ENCODE peak calls at places on chromosomes 13 and 19, in seven cellular contexts. K, W, P, V, S, L and M are unnamed samples. For H3K4me1, the result is how much of the 10 kb centered on the place peaks cover.

GRCh38 chr19:6730153-6730804 is 7.1 kb downstream of the GPR108 start:
- DNase-seq in K (peak), W (no peak), P (no peak), V (no peak), S (no peak), L (no peak), M (peak)

GRCh38 chr19:49805822-49806612 is 7.1 kb downstream of the FUZ start:
- DNase-seq in K (no peak), W (no peak), P (no peak), V (no peak), S (no peak), L (no peak), M (no peak)

GRCh38 chr13:107447591-107447990 is 767.7 kb downstream of the LIG4 start:
- DNase-seq in K (no peak), W (no peak), P (no peak), V (no peak), S (no peak), L (no peak), M (no peak)

GRCh38 chr13:106376411-106377112 is 158.9 kb downstream of the EFNB2 start:
- DNase-seq in K (peak), W (peak), P (no peak), V (no peak), S (no peak), L (peak), M (peak)

GRCh38 chr13:69912576-69913074 is 195.0 kb upstream of the ATXN8OS start:
- DNase-seq in K (no peak), W (no peak), P (no peak), V (no peak), S (no peak), L (no peak), M (peak)

GRCh38 chr19:49497047-49497789 is 984 bp downstream of the RPS11 start:
- DNase-seq in K (peak), W (peak), P (peak), V (peak), S (peak), L (no peak), M (peak)

GRCh38 chr13:50850445-50850844 is 7.0 kb upstream of the DLEU7 start:
- DNase-seq in K (no peak), W (no peak), P (no peak), V (no peak), S (no peak), L (no peak), M (no peak)

GRCh38 chr13:20684535-20684934 is 19.0 kb upstream of the IL17D start:
- DNase-seq in K (no peak), W (no peak), P (no peak), V (no peak), S (no peak), L (peak), M (no peak)

GRCh38 chr19:41166888-41167804 is 25.9 kb upstream of the CYP2S1 start:
- DNase-seq in K (no peak), W (no peak), P (no peak), V (no peak), S (no peak), L (no peak), M (no peak)

GRCh38 chr19:55520691-55521292 is 16.1 kb downstream of the SBK2 start:
- DNase-seq in K (no peak), W (no peak), P (no peak), V (no peak), S (no peak), L (no peak), M (no peak)

GRCh38 chr13:93947651-93948050 is 531.8 kb downstream of the DCT start:
- DNase-seq in K (no peak), W (no peak), P (no peak), V (no peak), S (no peak), L (no peak), M (no peak)

GRCh38 chr19:1752009-1752756 is 1.1 kb upstream of the ONECUT3 start:
- DNase-seq in K (no peak), W (no peak), P (no peak), V (no peak), S (no peak), L (no peak), M (no peak)

GRCh38 chr13:114063545-114064515 is 68.6 kb downstream of the RASA3 start:
- DNase-seq in K (peak), W (peak), P (no peak), V (no peak), S (no peak), L (peak), M (no peak)

GRCh38 chr13:96898212-96898611 is 96.1 kb downstream of the OXGR1 start:
- DNase-seq in K (peak), W (peak), P (no peak), V (no peak), S (no peak), L (peak), M (no peak)

GRCh38 chr19:54430306-54431254 is 15.3 kb downstream of the TTYH1 start:
- DNase-seq in K (no peak), W (no peak), P (peak), V (no peak), S (peak), L (no peak), M (peak)

GRCh38 chr19:2477732-2478191 is 1.8 kb downstream of the GADD45B start:
- DNase-seq in K (no peak), W (no peak), P (no peak), V (no peak), S (no peak), L (no peak), M (no peak)

GRCh38 chr19:52734340-52734892 is 428 bp downstream of the ZNF611 start:
- DNase-seq in K (no peak), W (peak), P (peak), V (no peak), S (no peak), L (no peak), M (peak)

GRCh38 chr13:67416047-67416925 is 186.2 kb upstream of the PCDH9 start:
- DNase-seq in K (no peak), W (peak), P (no peak), V (no peak), S (no peak), L (peak), M (peak)

GRCh38 chr19:42224940-42225717 is 5.0 kb downstream of the ZNF526 start:
- DNase-seq in K (no peak), W (no peak), P (no peak), V (no peak), S (no peak), L (no peak), M (no peak)

GRCh38 chr19:22532388-22533310 is 101.5 kb upstream of the ZNF492 start:
- DNase-seq in K (peak), W (no peak), P (peak), V (no peak), S (no peak), L (no peak), M (no peak)

GRCh38 chr13:23980160-23980551 is 82.9 kb upstream of the C1QTNF9B start:
- DNase-seq in K (peak), W (peak), P (peak), V (peak), S (peak), L (peak), M (peak)

GRCh38 chr13:33172400-33172799 is 113.2 kb downstream of the STARD13 start:
- DNase-seq in K (no peak), W (no peak), P (no peak), V (no peak), S (no peak), L (no peak), M (no peak)

GRCh38 chr13:52034616-52035226 is 10.2 kb downstream of the UTP14C start:
- DNase-seq in K (no peak), W (no peak), P (no peak), V (no peak), S (no peak), L (no peak), M (no peak)

GRCh38 chr13:63910406-63910957 is 2494.8 kb upstream of the PCDH20 start:
- DNase-seq in K (no peak), W (no peak), P (no peak), V (no peak), S (no peak), L (peak), M (peak)

GRCh38 chr13:28059214-28059613 is 41.2 kb downstream of the FLT3 start:
- DNase-seq in K (no peak), W (peak), P (no peak), V (no peak), S (peak), L (no peak), M (peak)

GRCh38 chr13:28488376-28489005 is 6.4 kb downstream of the FLT1 start:
- DNase-seq in K (no peak), W (no peak), P (no peak), V (no peak), S (no peak), L (no peak), M (no peak)

GRCh38 chr19:50432658-50433057 is at the start of gene MYBPC2:
- DNase-seq in K (no peak), W (no peak), P (no peak), V (no peak), S (no peak), L (no peak), M (peak)

GRCh38 chr19:31810536-31811109 is 461.4 kb upstream of the TSHZ3 start:
- DNase-seq in K (no peak), W (no peak), P (no peak), V (no peak), S (no peak), L (no peak), M (no peak)

GRCh38 chr19:50550594-50550966 is 17.7 kb downstream of the LRRC4B start:
- DNase-seq in K (no peak), W (no peak), P (no peak), V (no peak), S (no peak), L (no peak), M (no peak)

GRCh38 chr19:51398096-51398704 is 7.8 kb upstream of the C19orf84 start:
- DNase-seq in K (no peak), W (no peak), P (no peak), V (no peak), S (no peak), L (no peak), M (no peak)

GRCh38 chr13:105471683-105472082 is 1063.8 kb downstream of the EFNB2 start:
- DNase-seq in K (no peak), W (no peak), P (no peak), V (no peak), S (no peak), L (peak), M (no peak)

GRCh38 chr13:30744056-30744684 is 8.8 kb downstream of the ALOX5AP start:
- DNase-seq in K (peak), W (peak), P (peak), V (peak), S (peak), L (peak), M (no peak)

GRCh38 chr19:56301886-56302620 is 12.6 kb downstream of the ZSCAN5A start:
- DNase-seq in K (no peak), W (no peak), P (no peak), V (no peak), S (no peak), L (no peak), M (no peak)

GRCh38 chr19:45471866-45472556 is 4.2 kb downstream of the FOSB start:
- DNase-seq in K (peak), W (no peak), P (no peak), V (peak), S (no peak), L (no peak), M (no peak)

GRCh38 chr13:103557878-103558277 is 491.7 kb upstream of the SLC10A2 start:
- DNase-seq in K (no peak), W (no peak), P (no peak), V (no peak), S (no peak), L (no peak), M (no peak)

GRCh38 chr13:64910061-64910460 is 2320.1 kb downstream of the PCDH9 start:
- DNase-seq in K (no peak), W (peak), P (no peak), V (no peak), S (no peak), L (no peak), M (no peak)

GRCh38 chr19:56476671-56477428 is at the start of gene ZNF667:
- DNase-seq in K (no peak), W (peak), P (peak), V (no peak), S (no peak), L (peak), M (no peak)

GRCh38 chr19:19405919-19406877 is 723 bp downstream of the GATAD2A start:
- DNase-seq in K (peak), W (peak), P (peak), V (peak), S (peak), L (peak), M (peak)

GRCh38 chr19:19407640-19407933 is 2.1 kb downstream of the GATAD2A start:
- DNase-seq in K (no peak), W (no peak), P (no peak), V (no peak), S (no peak), L (no peak), M (no peak)

GRCh38 chr19:19404879-19405860 is at the start of gene GATAD2A:
- DNase-seq in K (peak), W (peak), P (peak), V (peak), S (peak), L (peak), M (peak)

GRCh38 chr19:19409235-19410030 is 4.0 kb downstream of the GATAD2A start:
- DNase-seq in K (no peak), W (peak), P (no peak), V (peak), S (no peak), L (no peak), M (no peak)

DNA sequence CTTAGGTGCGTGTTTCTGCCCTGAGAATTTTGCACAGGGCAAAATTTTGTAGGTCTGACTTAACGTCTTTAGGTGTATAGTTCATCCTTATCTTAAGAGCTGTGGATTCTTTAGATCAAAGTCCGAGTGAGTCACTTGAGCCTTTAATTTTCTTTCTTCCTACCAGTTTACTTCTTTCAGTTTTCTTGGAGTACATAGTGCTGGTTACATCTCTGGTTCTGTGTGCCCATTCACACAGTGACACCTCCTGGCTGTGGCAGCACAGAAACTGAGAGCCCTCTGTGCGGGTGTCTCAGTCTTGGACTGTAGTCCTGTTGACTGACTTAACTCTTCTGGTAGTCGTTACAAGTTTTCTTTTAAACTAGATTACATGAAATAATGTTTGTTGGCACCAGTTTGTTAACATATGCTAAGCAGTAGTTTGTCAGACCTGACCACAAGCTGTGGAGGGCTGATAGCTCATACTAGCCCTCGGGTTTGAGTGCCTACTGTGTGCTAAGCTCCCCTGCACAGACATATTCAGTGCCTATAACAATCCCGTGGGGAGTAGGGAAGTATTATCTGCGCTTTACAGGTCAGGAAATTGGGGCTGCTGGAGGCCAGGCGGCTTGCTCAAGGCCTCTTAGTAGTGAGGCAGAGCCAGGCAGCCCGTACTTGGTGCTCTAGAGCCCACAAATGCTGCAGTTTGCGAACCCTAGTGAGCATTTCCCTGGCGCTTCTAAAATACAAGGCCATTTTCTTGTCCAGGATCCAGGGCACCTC is 1.6 kb downstream of the GATAD2A start:
- DNase-seq in K (no peak), W (peak), P (no peak), V (no peak), S (peak), L (peak), M (no peak)
- H3K4me1 ChIP-seq in K (under half), W (under half), P (half or more), V (half or more), S (half or more), L (under half), M (under half)

GRCh38 chr19:708154-709141 is at the start of gene PALM:
- DNase-seq in K (no peak), W (no peak), P (peak), V (no peak), S (no peak), L (no peak), M (peak)

GRCh38 chr19:709196-709964 is 645 bp downstream of the PALM start:
- DNase-seq in K (no peak), W (no peak), P (no peak), V (no peak), S (no peak), L (no peak), M (no peak)

GRCh38 chr19:703329-703650 is 5.4 kb upstream of the PALM start:
- DNase-seq in K (no peak), W (no peak), P (no peak), V (no peak), S (no peak), L (no peak), M (no peak)

GRCh38 chr19:704447-704741 is 4.3 kb upstream of the PALM start:
- DNase-seq in K (no peak), W (no peak), P (no peak), V (no peak), S (no peak), L (no peak), M (no peak)

GRCh38 chr19:703651-704446 is 4.9 kb upstream of the PALM start:
- DNase-seq in K (peak), W (peak), P (peak), V (peak), S (peak), L (no peak), M (peak)
- H3K27ac ChIP-seq in K (no peak), W (no peak), P (no peak), V (no peak), S (no peak), L (no peak), M (no peak)

GRCh38 chr19:39339636-39340035 is 2.6 kb upstream of the SAMD4B start:
- DNase-seq in K (no peak), W (no peak), P (no peak), V (no peak), S (no peak), L (no peak), M (no peak)
- H3K4me1 ChIP-seq in K (under half), W (under half), P (under half), V (under half), S (under half), L (under half), M (under half)

DNA sequence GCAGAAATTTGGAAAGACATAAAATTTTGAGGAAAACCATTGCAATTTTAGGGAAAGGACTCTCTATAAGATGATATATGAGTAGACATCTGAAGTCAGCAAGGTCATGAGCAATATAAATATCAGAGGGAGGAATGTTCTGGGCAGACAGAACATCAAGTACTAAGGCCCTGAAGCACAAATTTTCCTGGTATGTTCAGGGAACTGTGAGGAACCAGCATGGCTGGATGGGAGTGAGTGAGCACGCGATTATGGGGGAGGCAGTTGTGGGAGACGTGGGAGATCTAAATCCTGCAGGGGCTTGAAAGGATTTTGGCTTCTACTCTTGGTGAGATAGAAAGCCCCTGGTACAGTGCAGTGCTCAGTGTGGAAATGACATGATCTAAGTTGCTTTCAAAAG is 112.0 kb downstream of the TBC1D4 start:
- DNase-seq in K (no peak), W (no peak), P (no peak), V (no peak), S (no peak), L (no peak), M (no peak)
- H3K27ac ChIP-seq in K (no peak), W (no peak), P (peak), V (no peak), S (no peak), L (no peak), M (no peak)

DNA sequence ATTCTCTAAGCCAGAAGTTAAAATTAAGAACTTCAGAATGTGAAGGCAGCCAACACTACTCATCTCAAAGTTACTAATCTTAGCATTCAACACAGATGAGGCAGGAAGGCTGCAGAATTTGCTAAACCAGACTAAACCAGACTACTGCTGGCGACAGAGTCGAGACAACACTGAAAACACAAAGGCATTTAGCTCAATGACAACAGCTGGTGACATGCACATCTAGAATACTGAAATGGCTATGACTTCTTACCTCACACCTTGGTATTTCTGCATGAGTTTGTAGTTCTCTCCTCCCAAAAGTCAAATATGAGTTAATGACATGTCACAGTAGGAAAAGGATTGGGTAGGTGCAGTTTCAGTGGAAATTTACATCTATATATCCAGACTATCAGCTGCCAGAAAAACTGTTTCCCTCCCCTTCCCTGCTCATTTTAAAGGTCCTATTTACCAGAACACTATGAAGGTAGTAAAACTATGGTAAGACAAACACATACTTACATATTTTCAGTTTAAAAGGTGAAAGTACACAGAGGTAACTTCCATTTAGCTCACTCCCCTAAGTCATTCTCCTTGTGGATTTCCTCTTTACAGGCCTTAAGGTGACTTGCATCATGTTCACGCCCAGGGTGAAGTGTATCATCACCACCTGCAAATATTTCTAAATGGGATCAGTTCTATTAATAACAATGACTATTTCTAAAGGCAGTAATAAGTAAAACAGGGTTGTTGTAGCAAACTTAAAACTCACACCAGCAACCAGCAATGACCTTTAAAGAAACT is 21.4 kb downstream of the FOXO1 start:
- DNase-seq in K (no peak), W (peak), P (no peak), V (no peak), S (no peak), L (no peak), M (peak)
- H3K4me1 ChIP-seq in K (under half), W (under half), P (half or more), V (half or more), S (half or more), L (under half), M (under half)

GRCh38 chr13:18956473-18957078 is 225.0 kb downstream of the TUBA3C start:
- DNase-seq in K (no peak), W (no peak), P (no peak), V (no peak), S (no peak), L (no peak), M (no peak)
- H3K27ac ChIP-seq in K (no peak), W (no peak), P (no peak), V (no peak), S (no peak), L (no peak), M (no peak)

GRCh38 chr13:43319617-43320444 is 296.4 kb downstream of the DNAJC15 start:
- DNase-seq in K (no peak), W (no peak), P (no peak), V (no peak), S (no peak), L (peak), M (peak)

GRCh38 chr13:43316997-43317396 is 293.6 kb downstream of the DNAJC15 start:
- DNase-seq in K (no peak), W (no peak), P (peak), V (no peak), S (no peak), L (peak), M (peak)
- H3K4me1 ChIP-seq in K (under half), W (under half), P (under half), V (under half), S (under half), L (under half), M (under half)

DNA sequence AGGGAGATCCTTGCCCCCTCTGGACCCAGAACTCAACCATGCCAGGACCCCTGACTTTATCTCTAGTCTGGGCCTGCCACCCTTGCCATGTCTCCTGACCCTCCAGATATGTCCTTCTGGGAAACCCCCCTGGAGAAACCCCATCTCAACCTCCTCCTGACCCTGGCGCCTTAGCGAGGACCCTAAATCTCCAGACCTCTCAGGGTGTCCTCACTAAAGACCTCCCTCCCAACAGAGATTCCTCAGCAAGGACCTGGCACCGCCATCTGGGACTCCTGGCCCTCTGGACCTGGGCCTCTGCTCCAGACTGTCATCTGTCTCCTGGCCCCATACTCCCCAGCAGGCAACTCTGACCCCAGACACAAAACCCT is 1.3 kb downstream of the KCNK6 start:
- DNase-seq in K (no peak), W (no peak), P (no peak), V (no peak), S (no peak), L (no peak), M (no peak)
- H3K27ac ChIP-seq in K (peak), W (peak), P (peak), V (no peak), S (no peak), L (no peak), M (no peak)